ENCODE peak calls at places on chromosomes 5 and 9, in ten cellular contexts. One of them, this sample, is unnamed.

GRCh38 chr5:32445831-32446614 is 1.5 kb upstream of the ZFR start:
- DNase-seq in GM20000: no peak
- DNase-seq in GM23338: no peak
- DNase-seq in glutamatergic neuron: no peak
- DNase-seq in PC-3: no peak
- DNase-seq in left ventricle myocardium inferior: no peak
- DNase-seq in stomach: no peak
- DNase-seq in fibroblast of pulmonary artery: no peak
- DNase-seq in BJ: no peak
- DNase-seq in gastrocnemius medialis: no peak
- DNase-seq in this sample: no peak

GRCh38 chr5:181271081-181271480 is 10.1 kb upstream of the TRIM52 start:
- DNase-seq in PC-3: no peak
- DNase-seq in fibroblast of pulmonary artery: no peak
- DNase-seq in gastrocnemius medialis: no peak
- DNase-seq in GM20000: no peak
- DNase-seq in glutamatergic neuron: no peak
- DNase-seq in stomach: no peak
- DNase-seq in GM23338: no peak
- DNase-seq in left ventricle myocardium inferior: no peak
- DNase-seq in BJ: no peak
- DNase-seq in this sample: no peak

GRCh38 chr5:170115925-170116324 is 10.2 kb downstream of the FOXI1 start:
- DNase-seq in PC-3: no peak
- DNase-seq in fibroblast of pulmonary artery: no peak
- DNase-seq in GM23338: no peak
- DNase-seq in left ventricle myocardium inferior: no peak
- DNase-seq in glutamatergic neuron: no peak
- DNase-seq in BJ: no peak
- DNase-seq in GM20000: no peak
- DNase-seq in stomach: no peak
- DNase-seq in gastrocnemius medialis: no peak
- DNase-seq in this sample: no peak

GRCh38 chr9:104905931-104906330 is 22.0 kb downstream of the ABCA1 start:
- DNase-seq in fibroblast of pulmonary artery: peak
- DNase-seq in gastrocnemius medialis: no peak
- DNase-seq in GM20000: no peak
- DNase-seq in left ventricle myocardium inferior: no peak
- DNase-seq in GM23338: no peak
- DNase-seq in PC-3: no peak
- DNase-seq in BJ: no peak
- DNase-seq in stomach: no peak
- DNase-seq in glutamatergic neuron: no peak
- DNase-seq in this sample: no peak

GRCh38 chr9:135552021-135552697 is 6.2 kb downstream of the OBP2A start:
- DNase-seq in stomach: no peak
- DNase-seq in glutamatergic neuron: no peak
- DNase-seq in BJ: no peak
- DNase-seq in fibroblast of pulmonary artery: no peak
- DNase-seq in left ventricle myocardium inferior: no peak
- DNase-seq in GM23338: no peak
- DNase-seq in gastrocnemius medialis: no peak
- DNase-seq in PC-3: no peak
- DNase-seq in GM20000: no peak
- DNase-seq in this sample: no peak

GRCh38 chr9:99181621-99182020 is 40.1 kb downstream of the ALG2 start:
- DNase-seq in PC-3: no peak
- DNase-seq in GM20000: peak
- DNase-seq in GM23338: no peak
- DNase-seq in fibroblast of pulmonary artery: peak
- DNase-seq in BJ: no peak
- DNase-seq in gastrocnemius medialis: no peak
- DNase-seq in stomach: no peak
- DNase-seq in glutamatergic neuron: no peak
- DNase-seq in left ventricle myocardium inferior: no peak
- DNase-seq in this sample: no peak

GRCh38 chr5:95870105-95870672 is 47.7 kb upstream of the GLRX start:
- DNase-seq in GM23338: no peak
- DNase-seq in glutamatergic neuron: no peak
- DNase-seq in BJ: no peak
- DNase-seq in fibroblast of pulmonary artery: peak
- DNase-seq in stomach: no peak
- DNase-seq in PC-3: peak
- DNase-seq in GM20000: peak
- DNase-seq in left ventricle myocardium inferior: no peak
- DNase-seq in gastrocnemius medialis: no peak
- DNase-seq in this sample: no peak

GRCh38 chr5:9699681-9700080 is 69.5 kb upstream of the TAS2R1 start:
- DNase-seq in GM20000: no peak
- DNase-seq in gastrocnemius medialis: no peak
- DNase-seq in PC-3: no peak
- DNase-seq in GM23338: no peak
- DNase-seq in fibroblast of pulmonary artery: no peak
- DNase-seq in left ventricle myocardium inferior: no peak
- DNase-seq in stomach: no peak
- DNase-seq in glutamatergic neuron: no peak
- DNase-seq in BJ: no peak
- DNase-seq in this sample: no peak

GRCh38 chr9:106588601-106589000 is 274.4 kb upstream of the ZNF462 start:
- DNase-seq in BJ: peak
- DNase-seq in glutamatergic neuron: no peak
- DNase-seq in stomach: no peak
- DNase-seq in left ventricle myocardium inferior: no peak
- DNase-seq in PC-3: peak
- DNase-seq in GM23338: peak
- DNase-seq in gastrocnemius medialis: no peak
- DNase-seq in GM20000: no peak
- DNase-seq in fibroblast of pulmonary artery: peak
- DNase-seq in this sample: peak

GRCh38 chr5:125972706-125973105 is 450.5 kb upstream of the GRAMD2B start:
- DNase-seq in BJ: no peak
- DNase-seq in fibroblast of pulmonary artery: no peak
- DNase-seq in stomach: no peak
- DNase-seq in GM20000: no peak
- DNase-seq in glutamatergic neuron: no peak
- DNase-seq in gastrocnemius medialis: no peak
- DNase-seq in left ventricle myocardium inferior: no peak
- DNase-seq in PC-3: no peak
- DNase-seq in GM23338: no peak
- DNase-seq in this sample: no peak

GRCh38 chr5:62305715-62306493 is at the start of gene KIF2A:
- DNase-seq in GM20000: peak
- DNase-seq in left ventricle myocardium inferior: peak
- DNase-seq in PC-3: peak
- DNase-seq in stomach: peak
- DNase-seq in fibroblast of pulmonary artery: peak
- DNase-seq in GM23338: peak
- DNase-seq in glutamatergic neuron: peak
- DNase-seq in gastrocnemius medialis: peak
- DNase-seq in BJ: peak
- DNase-seq in this sample: peak
- TF ChIP-seq CTCF in GM20000: no peak
- TF ChIP-seq CTCF in left ventricle myocardium inferior: peak
- TF ChIP-seq CTCF in PC-3: no peak
- TF ChIP-seq CTCF in stomach: no peak
- TF ChIP-seq CTCF in fibroblast of pulmonary artery: no peak
- TF ChIP-seq CTCF in GM23338: no peak
- TF ChIP-seq CTCF in glutamatergic neuron: no peak
- TF ChIP-seq CTCF in gastrocnemius medialis: no peak
- TF ChIP-seq CTCF in BJ: peak
- TF ChIP-seq CTCF in this sample: no peak

DNA sequence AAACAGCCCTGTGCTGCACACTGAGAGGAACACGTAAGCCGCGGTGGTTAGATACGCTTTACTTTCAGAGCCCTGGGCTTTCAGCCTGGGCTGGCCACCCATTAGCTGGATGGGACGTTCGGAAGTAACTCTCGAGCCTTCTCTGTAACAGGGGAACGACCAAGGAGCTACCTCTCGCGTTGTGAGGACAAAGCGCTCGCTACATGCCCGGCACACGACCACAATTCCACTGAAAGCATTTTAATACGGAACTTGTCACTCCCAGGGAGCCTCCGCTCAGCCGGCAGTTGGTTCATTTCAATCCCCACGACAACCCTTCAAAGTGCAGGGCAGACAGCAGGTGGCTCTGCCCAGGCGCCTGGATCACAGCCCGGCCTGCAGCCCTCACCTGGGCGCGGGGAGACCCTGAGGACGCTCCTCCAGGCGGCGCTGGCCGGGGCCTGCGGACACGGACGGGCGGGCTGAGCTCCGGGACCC is 368 bp downstream of the SURF1 start:
- DNase-seq in gastrocnemius medialis: no peak
- DNase-seq in GM23338: peak
- DNase-seq in PC-3: no peak
- DNase-seq in BJ: no peak
- DNase-seq in left ventricle myocardium inferior: no peak
- DNase-seq in stomach: no peak
- DNase-seq in fibroblast of pulmonary artery: no peak
- DNase-seq in glutamatergic neuron: no peak
- DNase-seq in GM20000: no peak
- DNase-seq in this sample: no peak
- TF ChIP-seq CTCF in gastrocnemius medialis: no peak
- TF ChIP-seq CTCF in GM23338: no peak
- TF ChIP-seq CTCF in PC-3: no peak
- TF ChIP-seq CTCF in BJ: peak
- TF ChIP-seq CTCF in left ventricle myocardium inferior: no peak
- TF ChIP-seq CTCF in stomach: no peak
- TF ChIP-seq CTCF in fibroblast of pulmonary artery: no peak
- TF ChIP-seq CTCF in glutamatergic neuron: no peak
- TF ChIP-seq CTCF in GM20000: no peak
- TF ChIP-seq CTCF in this sample: no peak

GRCh38 chr9:92468206-92468605 is 14.1 kb downstream of the ASPN start:
- DNase-seq in gastrocnemius medialis: no peak
- DNase-seq in GM23338: no peak
- DNase-seq in BJ: peak
- DNase-seq in GM20000: no peak
- DNase-seq in PC-3: no peak
- DNase-seq in fibroblast of pulmonary artery: no peak
- DNase-seq in stomach: no peak
- DNase-seq in glutamatergic neuron: no peak
- DNase-seq in left ventricle myocardium inferior: no peak
- DNase-seq in this sample: no peak
- TF ChIP-seq CTCF in gastrocnemius medialis: no peak
- TF ChIP-seq CTCF in GM23338: no peak
- TF ChIP-seq CTCF in BJ: no peak
- TF ChIP-seq CTCF in GM20000: no peak
- TF ChIP-seq CTCF in PC-3: no peak
- TF ChIP-seq CTCF in fibroblast of pulmonary artery: no peak
- TF ChIP-seq CTCF in stomach: no peak
- TF ChIP-seq CTCF in glutamatergic neuron: no peak
- TF ChIP-seq CTCF in left ventricle myocardium inferior: no peak
- TF ChIP-seq CTCF in this sample: no peak

DNA sequence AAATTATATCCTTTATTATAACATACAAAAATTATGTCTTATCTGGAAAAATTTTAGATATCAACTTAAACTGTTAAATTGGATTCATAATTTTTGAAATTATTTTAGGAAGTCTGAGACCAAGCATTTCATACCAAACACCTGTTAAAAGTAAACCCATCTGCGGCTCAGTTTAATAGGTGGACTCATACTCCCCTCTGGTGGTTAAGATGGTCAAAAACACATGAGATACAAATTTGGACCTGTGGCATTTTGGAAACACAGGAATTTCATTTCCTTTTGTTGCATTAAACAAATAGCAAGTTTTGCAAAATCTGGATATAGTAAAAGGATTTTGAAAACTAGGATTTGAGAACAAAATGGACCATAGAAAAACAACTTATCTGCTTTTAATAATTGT is 53.7 kb downstream of the RGMB start:
- DNase-seq in fibroblast of pulmonary artery: peak
- DNase-seq in gastrocnemius medialis: no peak
- DNase-seq in BJ: peak
- DNase-seq in stomach: no peak
- DNase-seq in PC-3: peak
- DNase-seq in GM20000: no peak
- DNase-seq in left ventricle myocardium inferior: no peak
- DNase-seq in GM23338: peak
- DNase-seq in glutamatergic neuron: no peak
- DNase-seq in this sample: peak
- TF ChIP-seq CTCF in fibroblast of pulmonary artery: peak
- TF ChIP-seq CTCF in gastrocnemius medialis: peak
- TF ChIP-seq CTCF in BJ: peak
- TF ChIP-seq CTCF in stomach: peak
- TF ChIP-seq CTCF in PC-3: peak
- TF ChIP-seq CTCF in GM20000: no peak
- TF ChIP-seq CTCF in left ventricle myocardium inferior: peak
- TF ChIP-seq CTCF in GM23338: peak
- TF ChIP-seq CTCF in glutamatergic neuron: peak
- TF ChIP-seq CTCF in this sample: peak

DNA sequence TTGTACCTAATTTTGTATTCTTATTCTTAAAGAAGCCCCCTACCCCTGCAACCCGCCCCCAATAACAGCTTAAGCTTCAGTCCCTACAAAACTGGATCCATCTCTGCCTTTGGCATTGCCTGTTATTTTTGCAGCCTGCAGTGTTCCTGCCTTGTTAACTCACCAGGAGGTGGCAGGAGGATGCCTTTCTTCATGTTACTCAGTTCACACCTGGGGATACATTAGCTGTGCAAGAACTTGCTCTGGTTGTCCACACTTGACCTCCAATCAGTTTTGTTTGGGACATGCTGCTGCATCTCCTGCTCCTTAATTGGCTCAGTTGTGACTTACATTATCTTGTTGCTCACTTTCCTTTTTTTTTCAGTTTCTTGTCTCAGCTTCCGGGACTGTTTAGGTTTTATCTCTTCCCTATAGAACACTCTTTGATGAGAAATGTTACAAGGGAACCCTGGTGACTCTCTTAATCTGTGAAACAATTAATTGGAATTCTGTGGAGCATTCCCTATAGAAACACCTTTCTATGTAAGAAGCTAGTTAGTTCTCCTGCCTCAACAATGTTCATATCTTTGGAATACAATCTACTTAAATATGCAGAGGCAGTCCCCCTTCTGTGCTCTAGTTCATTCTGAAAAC is 467.7 kb upstream of the ACO1 start:
- DNase-seq in left ventricle myocardium inferior: no peak
- DNase-seq in GM23338: peak
- DNase-seq in GM20000: no peak
- DNase-seq in fibroblast of pulmonary artery: no peak
- DNase-seq in PC-3: peak
- DNase-seq in BJ: no peak
- DNase-seq in gastrocnemius medialis: no peak
- DNase-seq in stomach: no peak
- DNase-seq in glutamatergic neuron: no peak
- DNase-seq in this sample: no peak
- TF ChIP-seq CTCF in left ventricle myocardium inferior: no peak
- TF ChIP-seq CTCF in GM23338: peak
- TF ChIP-seq CTCF in GM20000: peak
- TF ChIP-seq CTCF in fibroblast of pulmonary artery: no peak
- TF ChIP-seq CTCF in PC-3: peak
- TF ChIP-seq CTCF in BJ: no peak
- TF ChIP-seq CTCF in gastrocnemius medialis: no peak
- TF ChIP-seq CTCF in stomach: no peak
- TF ChIP-seq CTCF in glutamatergic neuron: no peak
- TF ChIP-seq CTCF in this sample: no peak

GRCh38 chr9:77475641-77476473 is 172.3 kb downstream of the GNA14 start:
- DNase-seq in fibroblast of pulmonary artery: peak
- DNase-seq in gastrocnemius medialis: no peak
- DNase-seq in GM20000: peak
- DNase-seq in PC-3: no peak
- DNase-seq in left ventricle myocardium inferior: no peak
- DNase-seq in stomach: no peak
- DNase-seq in glutamatergic neuron: no peak
- DNase-seq in BJ: no peak
- DNase-seq in GM23338: peak
- DNase-seq in this sample: no peak
- TF ChIP-seq CTCF in fibroblast of pulmonary artery: no peak
- TF ChIP-seq CTCF in gastrocnemius medialis: no peak
- TF ChIP-seq CTCF in GM20000: no peak
- TF ChIP-seq CTCF in PC-3: no peak
- TF ChIP-seq CTCF in left ventricle myocardium inferior: no peak
- TF ChIP-seq CTCF in stomach: no peak
- TF ChIP-seq CTCF in glutamatergic neuron: no peak
- TF ChIP-seq CTCF in BJ: no peak
- TF ChIP-seq CTCF in GM23338: peak
- TF ChIP-seq CTCF in this sample: no peak